ENCODE peak calls at places on chromosome 4, in six cellular contexts. P, F, M, C, G and O are unnamed samples.

GRCh38 chr4:79620627-79621026 is 212.6 kb upstream of the GK2 start:
- DNase-seq in F (no peak), P (no peak), G (no peak), M (no peak), C (no peak), O (no peak)

GRCh38 chr4:124711469-124712416 is 789 bp downstream of the ANKRD50 start:
- DNase-seq in F (peak), G (peak), C (peak), P (peak), M (peak), O (peak)

GRCh38 chr4:99723555-99724450 is 66.2 kb upstream of the C4orf54 start:
- DNase-seq in F (peak), P (peak), G (peak), M (no peak), C (peak), O (peak)

GRCh38 chr4:125254111-125254510 is 60.6 kb upstream of the FAT4 start:
- DNase-seq in F (no peak), M (no peak), G (no peak), P (no peak), C (peak), O (no peak)

GRCh38 chr4:83751336-83751949 is 215.5 kb downstream of the GPAT3 start:
- DNase-seq in G (no peak), F (no peak), P (no peak), M (no peak), C (no peak), O (no peak)

GRCh38 chr4:10013722-10014121 is 7.6 kb downstream of the SLC2A9 start:
- DNase-seq in M (peak), C (peak), F (peak), G (no peak), P (peak), O (no peak)

GRCh38 chr4:41709844-41710481 is 38.6 kb downstream of the PHOX2B start:
- DNase-seq in P (peak), C (peak), M (no peak), G (peak), F (no peak), O (peak)

GRCh38 chr4:44447563-44448504 is 775 bp downstream of the KCTD8 start:
- DNase-seq in P (no peak), C (no peak), G (no peak), M (peak), F (peak), O (no peak)

GRCh38 chr4:73870778-73871177 is 1.6 kb downstream of the CXCL1 start:
- DNase-seq in F (no peak), P (no peak), M (no peak), G (no peak), C (no peak), O (no peak)
- H3K4me3 ChIP-seq in F (no peak), P (no peak), M (no peak), G (peak), C (no peak), O (no peak)

GRCh38 chr4:86791126-86791525 is 58.1 kb downstream of the SLC10A6 start:
- DNase-seq in F (peak), C (no peak), P (peak), G (no peak), M (no peak), O (no peak)
- TF ChIP-seq CTCF in F (no peak), C (peak), P (no peak), G (no peak), M (no peak), O (no peak)

DNA sequence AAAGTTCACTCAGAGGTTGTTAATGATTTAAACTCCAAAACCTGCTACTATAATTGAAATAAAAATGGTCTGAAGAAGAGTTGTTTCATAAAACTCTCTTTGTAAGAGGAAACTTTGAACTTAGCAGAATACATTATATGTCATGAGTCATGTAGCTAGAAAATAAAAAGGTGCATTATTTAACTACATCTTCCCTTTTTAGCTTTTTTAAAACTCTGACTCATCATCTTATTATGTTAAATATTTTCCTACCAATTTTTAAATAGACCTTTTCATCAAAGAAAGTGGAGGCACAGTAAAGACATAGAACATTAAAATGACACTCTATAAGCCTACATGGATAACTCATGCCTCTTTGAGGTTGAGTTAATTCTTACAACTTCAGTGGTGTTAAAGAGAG is 1.2 kb upstream of the ZNF827 start:
- DNase-seq in F (no peak), M (no peak), P (peak), G (no peak), C (no peak), O (no peak)
- H3K4me3 ChIP-seq in F (no peak), M (no peak), P (no peak), G (no peak), C (no peak), O (no peak)

DNA sequence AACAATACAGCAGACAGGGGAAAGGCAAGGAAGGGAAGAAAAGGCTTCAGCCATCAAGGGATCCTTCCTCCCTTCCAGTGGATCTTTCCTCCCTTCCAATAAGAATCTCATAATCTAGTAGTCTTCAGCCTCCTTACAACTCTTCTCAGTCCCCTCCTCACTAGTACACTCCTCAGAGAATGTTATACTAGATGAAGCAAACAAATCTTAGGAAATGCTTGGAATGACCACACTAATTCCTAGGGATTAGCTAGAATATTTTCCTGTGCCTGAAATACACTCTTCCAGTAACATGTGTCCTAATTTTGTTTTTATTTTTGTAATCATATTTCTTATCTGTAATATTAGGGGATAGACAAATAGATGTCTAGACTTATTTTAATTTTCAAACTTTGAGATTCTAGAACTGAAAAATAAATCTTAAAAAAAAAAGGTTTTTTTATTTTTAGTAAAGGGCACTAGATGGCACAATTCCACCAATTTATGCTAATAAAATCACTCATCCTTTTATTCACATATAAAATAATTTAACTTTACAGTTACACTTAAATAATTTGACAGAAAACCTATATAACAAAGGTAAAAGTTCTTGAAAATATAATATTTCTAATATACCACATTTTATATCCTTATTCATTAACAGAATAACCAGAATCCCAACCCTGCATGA is 7.0 kb upstream of the STPG2 start:
- DNase-seq in F (no peak), G (no peak), M (no peak), P (no peak), C (no peak), O (no peak)
- TF ChIP-seq CTCF in F (no peak), G (no peak), M (peak), P (peak), C (no peak), O (no peak)

GRCh38 chr4:110678517-110678916 is 55.6 kb upstream of the PITX2 start:
- DNase-seq in P (peak), F (no peak), C (no peak), G (no peak), M (no peak), O (no peak)

GRCh38 chr4:110671679-110672078 is 48.8 kb upstream of the PITX2 start:
- DNase-seq in F (no peak), G (no peak), M (no peak), P (peak), C (no peak), O (no peak)

GRCh38 chr4:110669663-110670062 is 46.8 kb upstream of the PITX2 start:
- DNase-seq in C (no peak), M (no peak), P (no peak), G (no peak), F (no peak), O (no peak)

GRCh38 chr4:110680217-110680616 is 57.3 kb upstream of the PITX2 start:
- DNase-seq in M (no peak), F (no peak), C (no peak), P (no peak), G (no peak), O (no peak)

GRCh38 chr4:110675406-110675805 is 52.5 kb upstream of the PITX2 start:
- DNase-seq in F (no peak), C (no peak), M (no peak), P (no peak), G (no peak), O (no peak)
- H3K4me3 ChIP-seq in F (no peak), C (no peak), M (no peak), P (no peak), G (no peak), O (no peak)

GRCh38 chr4:70269674-70270073 is 27.3 kb downstream of the CSN3 start:
- DNase-seq in P (peak), C (no peak), M (peak), F (no peak), G (no peak), O (no peak)
- TF ChIP-seq CTCF in P (peak), C (no peak), M (peak), F (no peak), G (peak), O (peak)